ENCODE peak calls at places on chromosome 10, in five cellular contexts. N, W, M, O and F are unnamed samples.

GRCh38 chr10:1095498-1095897 is 39.3 kb downstream of the WDR37 start:
- DNase-seq in N (no peak), W (no peak), M (no peak), O (no peak), F (no peak)

GRCh38 chr10:5532231-5532605 is 7.5 kb downstream of the CALML3 start:
- DNase-seq in N (no peak), W (no peak), M (no peak), O (no peak), F (no peak)

GRCh38 chr10:47046321-47047126 is 135.3 kb downstream of the PTPN20 start:
- DNase-seq in N (no peak), W (no peak), M (no peak), O (no peak), F (no peak)

GRCh38 chr10:44864042-44864436 is 47.1 kb upstream of the TMEM72 start:
- DNase-seq in N (no peak), W (no peak), M (no peak), O (no peak), F (no peak)

GRCh38 chr10:60820093-60820769 is 42.0 kb downstream of the CDK1 start:
- DNase-seq in N (no peak), W (peak), M (peak), O (no peak), F (no peak)

GRCh38 chr10:26528715-26529393 is 90.7 kb downstream of the APBB1IP start:
- DNase-seq in N (no peak), W (peak), M (no peak), O (no peak), F (no peak)

GRCh38 chr10:7480742-7481381 is 70.0 kb upstream of the SFMBT2 start:
- DNase-seq in N (no peak), W (peak), M (no peak), O (no peak), F (no peak)

GRCh38 chr10:44960098-44960480 is 487 bp downstream of the RASSF4 start:
- DNase-seq in N (no peak), W (no peak), M (no peak), O (no peak), F (no peak)

GRCh38 chr10:122591736-122592135 is 31.2 kb downstream of the DMBT1 start:
- DNase-seq in N (no peak), W (no peak), M (no peak), O (no peak), F (no peak)

GRCh38 chr10:97180367-97180763 is 5.4 kb downstream of the SLIT1 start:
- DNase-seq in N (no peak), W (no peak), M (no peak), O (no peak), F (peak)

GRCh38 chr10:91354686-91355085 is 55.5 kb upstream of the HECTD2 start:
- DNase-seq in N (no peak), W (no peak), M (no peak), O (no peak), F (no peak)

GRCh38 chr10:117178190-117178589 is 19.1 kb upstream of the KCNK18 start:
- DNase-seq in N (no peak), W (no peak), M (no peak), O (no peak), F (no peak)

GRCh38 chr10:3651969-3652653 is 132.9 kb downstream of the KLF6 start:
- DNase-seq in N (no peak), W (no peak), M (no peak), O (no peak), F (no peak)

GRCh38 chr10:21315321-21316220 is 209.9 kb downstream of the SKIDA1 start:
- DNase-seq in N (peak), W (no peak), M (peak), O (no peak), F (peak)

GRCh38 chr10:100146875-100147665 is 38.8 kb downstream of the ERLIN1 start:
- DNase-seq in N (no peak), W (no peak), M (no peak), O (no peak), F (no peak)

GRCh38 chr10:125160856-125161569 is 650 bp upstream of the CTBP2 start:
- DNase-seq in N (peak), W (no peak), M (peak), O (peak), F (peak)

GRCh38 chr10:17669185-17669872 is 25.4 kb downstream of the STAM start:
- DNase-seq in N (no peak), W (peak), M (no peak), O (no peak), F (no peak)

GRCh38 chr10:21399392-21400015 is 126.0 kb downstream of the SKIDA1 start:
- DNase-seq in N (peak), W (no peak), M (peak), O (no peak), F (no peak)

GRCh38 chr10:69403519-69403918 is 13.2 kb downstream of the TACR2 start:
- DNase-seq in N (no peak), W (no peak), M (peak), O (no peak), F (no peak)

GRCh38 chr10:97333351-97333600 is 1.3 kb downstream of the FRAT2 start:
- DNase-seq in N (no peak), W (no peak), M (peak), O (no peak), F (peak)

GRCh38 chr10:125868372-125868975 is 12.6 kb downstream of the DHX32 start:
- DNase-seq in N (peak), W (no peak), M (peak), O (no peak), F (peak)

GRCh38 chr10:88227342-88228018 is 355.6 kb downstream of the RNLS start:
- DNase-seq in N (no peak), W (no peak), M (peak), O (no peak), F (peak)

GRCh38 chr10:70558871-70559810 is 43.4 kb downstream of the PRF1 start:
- DNase-seq in N (peak), W (no peak), M (peak), O (peak), F (peak)

GRCh38 chr10:106897631-106898161 is 266.8 kb downstream of the SORCS1 start:
- DNase-seq in N (no peak), W (no peak), M (no peak), O (no peak), F (no peak)

GRCh38 chr10:25405871-25406270 is 231.1 kb downstream of the GPR158 start:
- DNase-seq in N (no peak), W (no peak), M (no peak), O (no peak), F (no peak)

GRCh38 chr10:70891636-70892035 is 3.3 kb upstream of the PCBD1 start:
- DNase-seq in N (no peak), W (no peak), M (no peak), O (no peak), F (no peak)

GRCh38 chr10:110446954-110447608 is 50.6 kb upstream of the DUSP5 start:
- DNase-seq in N (no peak), W (no peak), M (peak), O (no peak), F (no peak)

GRCh38 chr10:53298443-53298842 is 525.9 kb upstream of the MBL2 start:
- DNase-seq in N (no peak), W (no peak), M (no peak), O (no peak), F (no peak)

GRCh38 chr10:85105614-85106013 is 777.2 kb downstream of the CCSER2 start:
- DNase-seq in N (no peak), W (no peak), M (no peak), O (no peak), F (peak)

GRCh38 chr10:110901954-110902819 is 16.8 kb downstream of the BBIP1 start:
- DNase-seq in N (peak), W (no peak), M (peak), O (peak), F (no peak)

GRCh38 chr10:90930070-90930837 is 9.4 kb upstream of the ANKRD1 start:
- DNase-seq in N (peak), W (no peak), M (peak), O (no peak), F (no peak)

GRCh38 chr10:124296121-124296812 is 122.5 kb downstream of the OAT start:
- DNase-seq in N (no peak), W (no peak), M (no peak), O (no peak), F (peak)

GRCh38 chr10:13218878-13219277 is 15.3 kb downstream of the UCMA start:
- DNase-seq in N (no peak), W (no peak), M (no peak), O (no peak), F (no peak)

GRCh38 chr10:122152544-122152943 is 118.6 kb upstream of the BTBD16 start:
- DNase-seq in N (no peak), W (no peak), M (peak), O (no peak), F (no peak)

GRCh38 chr10:336247-336646 is 201.0 kb downstream of the ZMYND11 start:
- DNase-seq in N (no peak), W (no peak), M (no peak), O (no peak), F (no peak)

GRCh38 chr10:97532935-97533671 is 34.4 kb downstream of the UBTD1 start:
- DNase-seq in N (peak), W (no peak), M (peak), O (no peak), F (peak)

GRCh38 chr10:58951087-58951486 is 225.4 kb upstream of the PHYHIPL start:
- DNase-seq in N (no peak), W (no peak), M (no peak), O (no peak), F (no peak)

GRCh38 chr10:51079766-51080165 is 5.5 kb downstream of the PRKG1 start:
- DNase-seq in N (no peak), W (no peak), M (no peak), O (no peak), F (no peak)

GRCh38 chr10:29780639-29781038 is 145.9 kb upstream of the SVIL start:
- DNase-seq in N (no peak), W (no peak), M (no peak), O (no peak), F (no peak)

GRCh38 chr10:29788113-29788512 is 153.3 kb upstream of the SVIL start:
- DNase-seq in N (no peak), W (no peak), M (no peak), O (no peak), F (no peak)

GRCh38 chr10:29780096-29780495 is 145.3 kb upstream of the SVIL start:
- DNase-seq in N (no peak), W (no peak), M (no peak), O (no peak), F (no peak)

GRCh38 chr10:29783211-29783947 is 148.6 kb upstream of the SVIL start:
- DNase-seq in N (no peak), W (no peak), M (peak), O (no peak), F (no peak)

DNA sequence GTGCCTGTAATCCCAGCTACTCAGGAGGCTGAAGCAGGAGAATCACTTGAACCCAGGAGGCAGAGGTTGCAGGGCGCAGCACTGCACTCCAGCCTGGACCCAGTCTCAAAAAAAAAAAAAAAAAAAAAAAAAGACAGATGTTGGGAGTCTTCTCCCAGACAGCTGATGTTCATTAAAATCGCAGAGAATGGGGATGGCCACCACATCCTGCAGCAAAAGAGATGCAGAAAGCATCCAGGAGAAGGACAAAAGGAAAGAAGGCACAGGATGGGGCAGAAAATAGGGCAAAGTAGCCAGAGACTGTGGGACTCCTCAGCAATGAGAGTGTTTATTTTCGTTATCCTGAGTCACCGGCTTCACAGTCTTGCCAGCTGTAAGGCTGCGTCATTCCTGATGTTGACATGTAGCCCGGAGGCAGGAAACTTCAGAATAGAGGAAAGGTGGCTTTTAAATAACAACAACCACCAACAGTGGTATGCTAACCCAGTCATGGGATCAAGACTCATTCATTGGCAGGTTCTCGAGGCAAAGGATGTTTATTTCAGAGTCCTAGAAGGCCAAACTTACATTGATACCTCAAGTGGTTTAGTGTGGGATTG is 149.5 kb upstream of the SVIL start:
- DNase-seq in N (peak), W (no peak), M (peak), O (no peak), F (no peak)
- TF ChIP-seq RCOR1 in N (no peak), W (no peak), M (peak), O (no peak), F (no peak)

DNA sequence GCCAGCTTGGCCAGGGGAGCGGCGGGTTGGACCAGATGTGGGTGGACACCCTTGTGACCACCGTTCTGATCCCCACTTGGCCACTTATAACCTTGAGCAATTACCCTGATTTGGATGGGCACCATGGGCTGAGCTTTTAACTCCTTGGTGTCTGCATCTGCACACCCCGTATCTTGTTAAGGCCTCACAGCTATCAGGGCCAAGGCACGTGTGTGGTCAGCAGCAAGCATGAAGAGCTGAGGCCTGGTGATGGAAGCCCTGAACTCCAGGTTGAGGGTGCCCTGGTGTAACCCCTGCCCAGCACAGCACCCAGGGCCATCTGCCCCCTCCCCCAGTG is 89.2 kb downstream of the ZMIZ1 start:
- DNase-seq in N (no peak), W (no peak), M (no peak), O (no peak), F (no peak)
- H3K27ac ChIP-seq in N (peak), W (no peak), M (peak), O (no peak), F (peak)

GRCh38 chr10:95530561-95530960 is 30.6 kb downstream of the SORBS1 start:
- DNase-seq in N (no peak), W (no peak), M (no peak), O (no peak), F (no peak)
- TF ChIP-seq RCOR1 in N (no peak), W (no peak), M (no peak), O (no peak), F (no peak)

GRCh38 chr10:79171504-79171903 is 102.7 kb downstream of the ZMIZ1 start:
- DNase-seq in N (no peak), W (no peak), M (no peak), O (no peak), F (no peak)

GRCh38 chr10:79172881-79173280 is 104.1 kb downstream of the ZMIZ1 start:
- DNase-seq in N (no peak), W (no peak), M (no peak), O (no peak), F (no peak)

GRCh38 chr10:79176052-79176501 is 107.3 kb downstream of the ZMIZ1 start:
- DNase-seq in N (no peak), W (no peak), M (peak), O (no peak), F (no peak)

GRCh38 chr10:79176949-79177602 is 108.3 kb downstream of the ZMIZ1 start:
- DNase-seq in N (no peak), W (no peak), M (peak), O (no peak), F (peak)

DNA sequence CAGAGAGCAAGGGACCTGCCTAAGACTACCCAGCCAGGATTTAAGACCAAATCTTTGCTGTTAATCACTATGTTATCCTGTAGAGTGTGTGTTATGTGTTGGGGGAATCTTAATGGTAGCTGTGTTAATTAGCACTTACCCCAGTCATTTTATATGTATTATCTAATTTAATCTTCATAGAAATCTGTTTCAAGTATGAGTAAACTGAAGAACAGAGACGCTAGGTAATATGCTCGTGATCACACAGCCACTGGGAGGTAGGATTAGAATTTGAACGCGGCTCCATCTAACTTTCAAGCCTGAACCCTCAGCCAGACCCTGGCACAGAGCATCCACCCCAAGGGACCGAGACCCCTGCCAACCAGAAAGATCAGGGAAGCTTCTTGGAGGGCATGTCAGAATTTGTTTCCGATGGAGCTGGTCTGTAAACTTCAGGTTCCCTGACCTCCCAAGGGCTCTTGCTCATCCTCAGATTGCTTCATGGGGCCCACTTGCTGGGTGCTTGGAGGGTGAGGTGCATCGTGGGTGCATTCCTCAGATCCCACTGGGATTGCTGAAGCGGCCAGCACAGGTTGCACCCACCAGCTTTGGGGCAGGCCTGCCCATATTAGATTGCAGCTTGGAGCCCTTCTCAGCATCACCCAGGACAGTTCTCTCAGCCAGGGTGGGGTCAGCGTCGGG is 105.0 kb downstream of the ZMIZ1 start:
- DNase-seq in N (no peak), W (no peak), M (no peak), O (no peak), F (no peak)
- H3K27ac ChIP-seq in N (no peak), W (no peak), M (peak), O (no peak), F (peak)

GRCh38 chr10:133444342-133445267 is 9.1 kb upstream of the SCART1 start:
- DNase-seq in N (no peak), W (no peak), M (no peak), O (no peak), F (peak)
- TF ChIP-seq RCOR1 in N (no peak), W (no peak), M (no peak), O (no peak), F (no peak)

GRCh38 chr10:132699411-132700167 is 86.4 kb downstream of the NKX6-2 start:
- DNase-seq in N (no peak), W (no peak), M (no peak), O (no peak), F (no peak)
- H3K27ac ChIP-seq in N (no peak), W (no peak), M (peak), O (no peak), F (no peak)

DNA sequence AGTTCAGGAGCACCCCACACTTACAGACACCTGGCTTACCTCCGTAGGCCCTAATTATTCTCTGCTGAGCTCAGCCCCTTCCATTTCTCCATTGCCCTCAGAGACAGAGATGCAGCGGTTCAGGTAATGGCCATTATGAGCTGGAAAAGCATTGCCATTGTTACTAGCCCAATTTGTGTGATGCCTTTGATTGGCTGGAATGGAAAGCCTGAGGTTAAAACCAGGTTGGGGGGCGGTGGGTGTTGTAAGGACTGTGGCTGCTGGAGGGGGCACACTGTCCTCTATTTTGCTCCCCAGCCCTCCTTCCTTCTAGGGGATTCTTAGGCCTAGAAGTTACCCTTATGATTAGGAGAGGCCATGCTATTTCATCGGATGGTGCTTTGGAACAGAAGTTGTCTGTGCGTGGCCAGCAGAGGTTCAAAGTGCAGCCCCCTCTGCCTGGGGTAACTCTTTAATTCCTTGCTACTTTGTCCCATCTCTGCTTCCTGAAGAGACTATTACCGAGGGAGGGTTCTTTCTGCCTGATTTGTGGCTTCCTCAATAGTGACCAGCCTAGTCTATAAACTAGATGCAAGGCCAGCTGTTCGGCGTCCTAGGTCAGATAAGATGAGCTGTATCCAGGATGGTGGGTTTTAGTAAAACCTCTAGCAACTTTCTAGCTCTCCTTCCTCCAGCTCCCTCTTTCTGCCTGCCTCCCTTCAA is 14.2 kb upstream of the ACSL5 start:
- DNase-seq in N (no peak), W (no peak), M (no peak), O (no peak), F (no peak)
- TF ChIP-seq RCOR1 in N (no peak), W (no peak), M (no peak), O (no peak), F (no peak)